ENCODE peak calls at places on chromosomes 1 and 21, in six cellular contexts. H is GM12865, E is B cell, I is body of pancreas, Q is right atrium auricular region, V is Calu3. S is an unnamed sample.

GRCh38 chr1:35680271-35680670 is 38.4 kb downstream of the C1orf216 start:
- DNase-seq in H (no peak), E (no peak), I (no peak), Q (no peak), V (no peak), S (no peak)

GRCh38 chr1:237736372-237737029 is 154.2 kb downstream of the ZP4 start:
- DNase-seq in H (peak), E (no peak), I (no peak), Q (no peak), V (peak), S (no peak)

GRCh38 chr1:50978852-50979781 is 9.1 kb downstream of the CDKN2C start:
- DNase-seq in H (peak), E (peak), I (peak), Q (no peak), V (peak), S (peak)

GRCh38 chr1:85864727-85865126 is 156.5 kb upstream of the ZNHIT6 start:
- DNase-seq in H (no peak), E (no peak), I (no peak), Q (no peak), V (no peak), S (no peak)

GRCh38 chr1:18111605-18112297 is 4.2 kb downstream of the IGSF21 start:
- DNase-seq in H (no peak), E (no peak), I (no peak), Q (no peak), V (no peak), S (no peak)

GRCh38 chr1:229479660-229480399 is 28.3 kb downstream of the NUP133 start:
- DNase-seq in H (peak), E (peak), I (no peak), Q (no peak), V (no peak), S (no peak)

GRCh38 chr1:20935717-20936116 is 148.6 kb upstream of the HP1BP3 start:
- DNase-seq in H (no peak), E (no peak), I (no peak), Q (no peak), V (no peak), S (no peak)

GRCh38 chr1:201826830-201827229 is 2.1 kb upstream of the IPO9 start:
- DNase-seq in H (no peak), E (no peak), I (no peak), Q (no peak), V (no peak), S (no peak)

GRCh38 chr1:232682248-232682647 is 52.3 kb upstream of the SIPA1L2 start:
- DNase-seq in H (no peak), E (no peak), I (peak), Q (no peak), V (peak), S (no peak)

GRCh38 chr1:100038401-100039306 is 68.9 kb downstream of the SLC35A3 start:
- DNase-seq in H (peak), E (peak), I (peak), Q (peak), V (peak), S (peak)

GRCh38 chr1:154352581-154353459 is 27.5 kb downstream of the ATP8B2 start:
- DNase-seq in H (peak), E (no peak), I (peak), Q (peak), V (peak), S (peak)

GRCh38 chr21:29055080-29055479 is 18.4 kb downstream of the CCT8 start:
- DNase-seq in H (no peak), E (no peak), I (no peak), Q (no peak), V (no peak), S (no peak)

GRCh38 chr1:84719477-84720274 is 29.4 kb upstream of the SSX2IP start:
- DNase-seq in H (no peak), E (no peak), I (no peak), Q (no peak), V (no peak), S (no peak)

GRCh38 chr21:38898422-38899098 is 92.8 kb downstream of the ETS2 start:
- DNase-seq in H (no peak), E (no peak), I (no peak), Q (no peak), V (no peak), S (no peak)

GRCh38 chr1:100869996-100870395 is 24.6 kb downstream of the EXTL2 start:
- DNase-seq in H (peak), E (no peak), I (no peak), Q (no peak), V (no peak), S (no peak)

GRCh38 chr1:235207202-235207565 is 46.1 kb upstream of the RBM34 start:
- DNase-seq in H (peak), E (no peak), I (no peak), Q (no peak), V (no peak), S (no peak)

GRCh38 chr1:155122308-155122707 is 5.4 kb upstream of the EFNA1 start:
- DNase-seq in H (no peak), E (no peak), I (no peak), Q (no peak), V (no peak), S (no peak)

GRCh38 chr1:6128276-6129081 is 51.6 kb downstream of the CHD5 start:
- DNase-seq in H (no peak), E (no peak), I (no peak), Q (no peak), V (no peak), S (no peak)

GRCh38 chr1:6126028-6126427 is 54.1 kb downstream of the CHD5 start:
- DNase-seq in H (no peak), E (no peak), I (no peak), Q (no peak), V (no peak), S (no peak)

GRCh38 chr1:6129313-6129712 is 50.8 kb downstream of the CHD5 start:
- DNase-seq in H (no peak), E (no peak), I (no peak), Q (no peak), V (no peak), S (no peak)

GRCh38 chr1:6126521-6127067 is 53.5 kb downstream of the CHD5 start:
- DNase-seq in H (no peak), E (no peak), I (no peak), Q (no peak), V (no peak), S (no peak)

GRCh38 chr1:6127587-6128163 is 52.4 kb downstream of the CHD5 start:
- DNase-seq in H (peak), E (no peak), I (peak), Q (no peak), V (no peak), S (peak)
- TF ChIP-seq CTCF in H (no peak), E (no peak), I (no peak), Q (no peak), V (no peak), S (no peak)

DNA sequence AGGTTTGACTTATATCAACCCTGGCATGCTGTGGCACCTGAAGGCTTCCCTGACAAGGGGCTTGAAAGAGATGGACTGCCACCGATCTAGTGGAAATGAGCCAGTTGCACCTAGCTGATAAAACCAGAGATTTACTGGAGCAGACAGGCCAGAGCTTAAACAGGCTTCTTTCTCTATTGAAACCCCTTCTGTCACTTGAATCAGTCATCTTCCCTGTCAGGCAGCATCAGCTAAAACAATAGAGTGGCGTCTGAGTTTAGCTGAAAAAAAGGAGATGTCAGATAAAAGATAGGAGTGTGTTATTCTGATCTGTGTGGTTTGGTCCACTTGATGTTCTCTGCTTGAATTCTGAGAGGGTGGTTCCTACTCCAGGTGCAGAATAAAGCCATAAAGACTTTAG is 349.8 kb downstream of the RWDD3 start:
- DNase-seq in H (no peak), E (no peak), I (no peak), Q (no peak), V (no peak), S (no peak)
- TF ChIP-seq CTCF in H (no peak), E (no peak), I (no peak), Q (no peak), V (no peak), S (no peak)

GRCh38 chr1:114670083-114671010 is 498 bp upstream of the DENND2C start:
- DNase-seq in H (peak), E (peak), I (peak), Q (peak), V (peak), S (peak)

GRCh38 chr1:114668373-114668772 is 1.5 kb downstream of the DENND2C start:
- DNase-seq in H (no peak), E (no peak), I (no peak), Q (no peak), V (no peak), S (no peak)

GRCh38 chr1:114668784-114669561 is 876 bp downstream of the DENND2C start:
- DNase-seq in H (no peak), E (no peak), I (peak), Q (no peak), V (no peak), S (no peak)

GRCh38 chr1:114671011-114671938 is 1.4 kb upstream of the DENND2C start:
- DNase-seq in H (no peak), E (no peak), I (no peak), Q (no peak), V (no peak), S (no peak)

DNA sequence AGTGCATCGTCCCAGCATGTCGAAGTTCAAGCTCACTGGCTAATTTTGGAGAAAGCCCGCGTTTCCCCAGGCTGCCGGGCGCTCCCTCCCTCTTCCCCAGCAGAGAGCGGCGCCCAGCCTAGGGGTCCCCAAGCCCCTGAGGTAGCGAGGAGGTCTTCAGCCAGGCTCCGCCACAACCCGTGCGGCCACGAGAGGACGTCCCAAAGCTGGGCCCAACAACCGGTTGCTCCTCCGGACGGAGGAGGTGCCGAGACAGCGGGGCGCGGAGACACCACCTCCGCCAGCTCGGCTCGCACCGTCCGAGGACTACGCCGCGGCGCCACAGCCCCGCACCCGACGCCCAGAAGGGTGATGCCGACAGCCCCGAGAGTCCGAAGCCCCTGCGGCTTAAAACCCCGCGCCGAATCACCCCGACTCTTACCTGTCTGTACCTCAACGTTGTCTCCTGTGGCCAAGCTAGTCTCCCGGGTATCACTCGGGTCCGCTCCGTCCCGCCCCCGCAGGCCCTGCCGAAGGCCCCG is at the start of gene DENND2C:
- DNase-seq in H (no peak), E (no peak), I (no peak), Q (peak), V (no peak), S (no peak)
- TF ChIP-seq CTCF in H (peak), E (no peak), I (no peak), Q (no peak), V (no peak), S (no peak)

DNA sequence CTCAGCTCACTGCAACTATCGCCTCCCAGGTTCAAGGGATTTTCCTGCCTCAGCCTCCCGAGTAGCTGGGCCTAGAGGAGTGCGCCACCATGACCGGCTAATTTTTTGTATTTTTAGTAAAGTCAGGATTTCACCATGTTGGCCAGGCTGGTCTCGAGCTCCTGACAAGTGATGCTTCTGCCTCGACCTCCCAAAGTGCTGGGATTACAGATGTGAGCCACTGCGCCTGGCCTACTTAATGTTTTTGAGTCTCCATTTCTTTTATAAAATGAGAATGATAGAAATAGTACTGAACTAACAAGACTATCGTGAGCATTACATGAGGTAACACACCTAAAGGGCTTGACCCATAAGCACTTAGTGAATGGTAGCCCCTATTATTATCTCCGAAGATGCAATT is 21.4 kb downstream of the NUAK2 start:
- DNase-seq in H (no peak), E (no peak), I (no peak), Q (no peak), V (no peak), S (no peak)
- TF ChIP-seq CTCF in H (no peak), E (no peak), I (no peak), Q (no peak), V (no peak), S (no peak)

DNA sequence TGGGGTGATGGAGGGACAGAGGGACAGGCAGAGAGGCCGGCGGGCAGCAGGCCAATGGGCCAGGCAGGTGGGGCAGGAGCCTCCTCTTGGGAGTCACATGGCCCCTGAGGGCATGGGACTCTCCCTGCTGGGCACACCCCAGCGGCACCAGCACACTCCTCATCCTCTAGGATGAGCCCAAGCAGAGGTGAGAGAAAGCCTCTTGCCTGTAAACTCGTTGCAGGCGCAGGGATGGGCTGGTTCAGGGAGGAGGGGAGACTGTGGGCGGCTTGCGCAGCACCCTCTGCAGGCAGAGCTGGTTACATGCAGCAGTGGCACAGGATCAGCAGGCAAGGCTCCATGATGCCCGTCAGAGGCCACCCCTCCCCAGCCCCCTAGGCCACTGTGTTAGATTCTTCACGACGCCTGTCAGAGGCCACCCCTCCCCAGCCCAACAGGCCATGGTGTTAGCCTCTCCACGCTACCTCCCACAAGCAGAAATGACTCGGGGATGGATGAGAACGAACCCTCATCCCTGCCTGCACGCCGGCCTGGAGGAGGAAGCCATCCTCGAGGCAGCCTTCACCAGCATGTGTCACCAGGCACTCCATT is 209.7 kb upstream of the VAMP3 start:
- DNase-seq in H (peak), E (no peak), I (no peak), Q (no peak), V (no peak), S (peak)
- TF ChIP-seq CTCF in H (peak), E (no peak), I (no peak), Q (no peak), V (no peak), S (peak)

GRCh38 chr1:4107291-4107690 is 207.2 kb upstream of the C1orf174 start:
- DNase-seq in H (no peak), E (no peak), I (no peak), Q (no peak), V (no peak), S (no peak)

GRCh38 chr1:4108741-4109625 is 208.9 kb upstream of the C1orf174 start:
- DNase-seq in H (no peak), E (no peak), I (no peak), Q (no peak), V (no peak), S (no peak)

GRCh38 chr1:4108341-4108740 is 208.3 kb upstream of the C1orf174 start:
- DNase-seq in H (no peak), E (no peak), I (no peak), Q (no peak), V (no peak), S (no peak)

GRCh38 chr1:4110888-4111287 is 210.8 kb upstream of the C1orf174 start:
- DNase-seq in H (no peak), E (no peak), I (no peak), Q (no peak), V (no peak), S (no peak)

GRCh38 chr1:4109626-4109940 is 209.5 kb upstream of the C1orf174 start:
- DNase-seq in H (no peak), E (no peak), I (no peak), Q (no peak), V (no peak), S (no peak)
- TF ChIP-seq CTCF in H (no peak), E (no peak), I (no peak), Q (no peak), V (no peak), S (no peak)

GRCh38 chr21:41769521-41769920 is 2.7 kb upstream of the RIPK4 start:
- DNase-seq in H (no peak), E (no peak), I (no peak), Q (no peak), V (no peak), S (no peak)

GRCh38 chr21:41769106-41769505 is 2.3 kb upstream of the RIPK4 start:
- DNase-seq in H (no peak), E (no peak), I (no peak), Q (no peak), V (no peak), S (no peak)

GRCh38 chr21:41767606-41768370 is 936 bp upstream of the RIPK4 start:
- DNase-seq in H (no peak), E (no peak), I (peak), Q (no peak), V (no peak), S (peak)

GRCh38 chr21:41769933-41770332 is 3.1 kb upstream of the RIPK4 start:
- DNase-seq in H (no peak), E (no peak), I (no peak), Q (no peak), V (no peak), S (no peak)

GRCh38 chr21:41768371-41769042 is 1.7 kb upstream of the RIPK4 start:
- DNase-seq in H (no peak), E (no peak), I (peak), Q (no peak), V (peak), S (peak)
- TF ChIP-seq CTCF in H (no peak), E (no peak), I (peak), Q (no peak), V (peak), S (no peak)

S was measured in endothelial cell.